ENCODE peak calls at places on chromosomes 4 and X, in six cellular contexts. One of them, this sample, is unnamed.

GRCh38 chr4:45502471-45502870 is 621.4 kb downstream of the GABRG1 start:
- DNase-seq in HepG2: no peak
- DNase-seq in K562: no peak
- DNase-seq in H1: no peak
- DNase-seq in GM12878: no peak
- DNase-seq in HCT116: no peak
- DNase-seq in this sample: no peak

GRCh38 chrX:18594079-18594478 is 77.8 kb downstream of the RS1 start:
- DNase-seq in H1: no peak
- DNase-seq in HepG2: no peak
- DNase-seq in GM12878: no peak
- DNase-seq in K562: no peak
- DNase-seq in HCT116: no peak
- DNase-seq in this sample: no peak

GRCh38 chrX:100647739-100648138 is 3.7 kb downstream of the SRPX2 start:
- DNase-seq in K562: no peak
- DNase-seq in HepG2: peak
- DNase-seq in H1: no peak
- DNase-seq in GM12878: no peak
- DNase-seq in HCT116: no peak
- DNase-seq in this sample: no peak

GRCh38 chrX:54808109-54808604 is 612 bp downstream of the MAGED2 start:
- DNase-seq in HepG2: peak
- DNase-seq in H1: no peak
- DNase-seq in GM12878: no peak
- DNase-seq in K562: peak
- DNase-seq in HCT116: peak
- DNase-seq in this sample: peak

GRCh38 chr4:56184214-56184613 is 203.1 kb downstream of the AASDH start:
- DNase-seq in K562: no peak
- DNase-seq in HCT116: no peak
- DNase-seq in GM12878: no peak
- DNase-seq in H1: no peak
- DNase-seq in HepG2: no peak
- DNase-seq in this sample: no peak

GRCh38 chr4:8909548-8909947 is 37.9 kb upstream of the HMX1 start:
- DNase-seq in HCT116: no peak
- DNase-seq in GM12878: no peak
- DNase-seq in H1: no peak
- DNase-seq in K562: no peak
- DNase-seq in HepG2: no peak
- DNase-seq in this sample: no peak

GRCh38 chr4:2484993-2485392 is 16.1 kb downstream of the RNF4 start:
- DNase-seq in GM12878: peak
- DNase-seq in H1: no peak
- DNase-seq in HepG2: no peak
- DNase-seq in HCT116: no peak
- DNase-seq in K562: no peak
- DNase-seq in this sample: no peak

GRCh38 chr4:154741131-154741530 is 2.7 kb upstream of the LRAT start:
- DNase-seq in HCT116: no peak
- DNase-seq in K562: no peak
- DNase-seq in H1: no peak
- DNase-seq in GM12878: no peak
- DNase-seq in HepG2: no peak
- DNase-seq in this sample: no peak

GRCh38 chr4:19857405-19857804 is 394.3 kb upstream of the SLIT2 start:
- DNase-seq in GM12878: no peak
- DNase-seq in HepG2: no peak
- DNase-seq in HCT116: no peak
- DNase-seq in K562: no peak
- DNase-seq in H1: no peak
- DNase-seq in this sample: no peak

GRCh38 chr4:69617083-69617694 is 22.3 kb downstream of the UGT2A2 start:
- DNase-seq in HepG2: peak
- DNase-seq in K562: peak
- DNase-seq in HCT116: peak
- DNase-seq in H1: no peak
- DNase-seq in GM12878: no peak
- DNase-seq in this sample: peak

GRCh38 chrX:108473979-108474378 is 34.3 kb downstream of the COL4A5 start:
- DNase-seq in K562: no peak
- DNase-seq in H1: no peak
- DNase-seq in GM12878: no peak
- DNase-seq in HepG2: no peak
- DNase-seq in HCT116: no peak
- DNase-seq in this sample: no peak

GRCh38 chr4:68375667-68376559 is 26.0 kb upstream of the YTHDC1 start:
- DNase-seq in HepG2: peak
- DNase-seq in K562: peak
- DNase-seq in GM12878: no peak
- DNase-seq in HCT116: peak
- DNase-seq in H1: no peak
- DNase-seq in this sample: no peak

DNA sequence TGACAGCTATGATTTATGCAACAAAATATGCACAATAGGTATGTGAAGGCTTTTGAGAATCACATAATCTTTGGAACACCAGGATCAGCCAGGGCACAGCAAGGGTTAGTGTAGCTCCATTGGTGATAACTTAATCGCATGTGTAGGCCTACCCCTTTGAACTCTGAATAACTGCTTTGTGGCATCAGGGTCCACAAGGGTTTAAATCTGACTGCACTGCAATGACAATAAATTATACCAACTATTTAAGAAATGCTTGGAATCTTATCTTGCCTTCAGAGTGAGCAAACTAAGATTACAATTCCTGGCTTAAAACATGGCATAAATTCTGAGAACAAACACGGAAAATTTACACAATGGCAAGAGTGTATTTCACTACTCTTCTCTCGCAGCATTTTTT is 245.8 kb downstream of the FBXO8 start:
- DNase-seq in HCT116: no peak
- DNase-seq in HepG2: no peak
- DNase-seq in K562: no peak
- DNase-seq in H1: no peak
- DNase-seq in GM12878: no peak
- DNase-seq in this sample: no peak
- TF ChIP-seq ZNF274 in HCT116: no peak
- TF ChIP-seq ZNF274 in HepG2: no peak
- TF ChIP-seq ZNF274 in K562: no peak
- TF ChIP-seq ZNF274 in H1: no peak
- TF ChIP-seq ZNF274 in GM12878: no peak
- TF ChIP-seq ZNF274 in this sample: no peak

GRCh38 chr4:151784676-151785075 is 23.9 kb upstream of the GATB start:
- DNase-seq in GM12878: no peak
- DNase-seq in H1: no peak
- DNase-seq in HepG2: no peak
- DNase-seq in HCT116: no peak
- DNase-seq in K562: no peak
- DNase-seq in this sample: no peak

GRCh38 chr4:151783867-151784266 is 23.1 kb upstream of the GATB start:
- DNase-seq in H1: no peak
- DNase-seq in K562: no peak
- DNase-seq in HepG2: no peak
- DNase-seq in GM12878: no peak
- DNase-seq in HCT116: no peak
- DNase-seq in this sample: no peak

GRCh38 chr4:151786158-151786495 is 25.3 kb upstream of the GATB start:
- DNase-seq in GM12878: no peak
- DNase-seq in HepG2: no peak
- DNase-seq in H1: no peak
- DNase-seq in HCT116: no peak
- DNase-seq in K562: no peak
- DNase-seq in this sample: no peak

GRCh38 chr4:151788021-151788420 is 27.2 kb upstream of the GATB start:
- DNase-seq in K562: no peak
- DNase-seq in HCT116: no peak
- DNase-seq in H1: no peak
- DNase-seq in GM12878: no peak
- DNase-seq in HepG2: no peak
- DNase-seq in this sample: no peak

DNA sequence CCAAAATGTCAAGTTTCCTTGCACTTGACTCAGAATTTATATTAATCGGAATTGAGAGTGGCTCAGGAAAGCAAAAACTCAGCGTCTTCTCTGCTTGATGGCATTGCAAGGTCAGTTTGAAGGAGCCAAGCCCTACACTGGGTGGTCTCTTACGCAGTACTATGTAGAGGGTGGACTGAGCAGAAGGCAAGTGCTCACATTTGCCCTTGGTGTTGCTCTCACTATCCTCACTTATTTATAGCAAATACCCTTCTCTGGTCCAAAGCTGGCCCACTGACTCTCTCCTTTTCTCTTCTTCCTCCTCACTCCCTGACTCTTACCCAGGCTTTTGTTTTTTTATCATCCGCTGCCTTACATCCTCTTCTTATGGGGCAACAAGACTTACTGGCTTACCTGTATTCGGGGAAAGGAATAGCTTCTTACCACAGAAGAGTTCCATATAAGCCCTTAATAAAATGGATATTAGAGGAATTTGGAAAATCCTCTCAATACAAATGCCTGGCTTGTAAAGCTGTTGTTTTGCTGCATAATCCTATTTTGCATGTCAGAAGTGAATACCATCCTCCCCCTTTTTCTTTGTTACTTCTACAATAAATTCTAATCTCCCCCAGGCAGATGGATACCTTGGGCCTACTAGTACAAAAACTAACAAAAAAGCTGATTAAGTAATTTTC is 24.8 kb upstream of the GATB start:
- DNase-seq in HCT116: no peak
- DNase-seq in HepG2: no peak
- DNase-seq in H1: no peak
- DNase-seq in GM12878: no peak
- DNase-seq in K562: no peak
- DNase-seq in this sample: no peak
- H3K9ac ChIP-seq in HCT116: no peak
- H3K9ac ChIP-seq in HepG2: no peak
- H3K9ac ChIP-seq in H1: no peak
- H3K9ac ChIP-seq in GM12878: no peak
- H3K9ac ChIP-seq in K562: no peak
- H3K9ac ChIP-seq in this sample: no peak

DNA sequence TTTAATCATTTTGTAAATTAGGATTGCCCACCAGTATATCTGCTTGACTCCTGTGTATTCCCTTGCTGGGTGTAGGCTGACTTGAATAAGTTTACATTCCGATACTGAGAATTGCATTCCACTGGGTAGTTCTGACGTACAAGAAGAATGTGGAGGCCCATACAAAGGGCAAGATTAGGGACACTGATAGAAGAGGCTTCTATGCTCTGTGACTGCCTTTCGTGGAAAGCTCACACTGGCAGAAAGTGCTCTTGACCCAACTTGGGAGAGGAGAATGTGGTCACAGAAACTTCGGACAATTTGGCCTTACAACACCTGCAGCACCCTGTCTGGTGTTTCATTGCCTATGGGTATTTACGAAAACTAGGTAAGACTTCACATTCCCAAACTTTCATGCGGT is 126.3 kb downstream of the RAPGEF2 start:
- DNase-seq in GM12878: no peak
- DNase-seq in K562: no peak
- DNase-seq in H1: no peak
- DNase-seq in HepG2: peak
- DNase-seq in HCT116: no peak
- DNase-seq in this sample: no peak
- TF ChIP-seq ZNF274 in GM12878: no peak
- TF ChIP-seq ZNF274 in K562: no peak
- TF ChIP-seq ZNF274 in H1: no peak
- TF ChIP-seq ZNF274 in HepG2: no peak
- TF ChIP-seq ZNF274 in HCT116: no peak
- TF ChIP-seq ZNF274 in this sample: no peak

GRCh38 chrX:22689290-22689689 is 310.5 kb upstream of the DDX53 start:
- DNase-seq in GM12878: no peak
- DNase-seq in HepG2: no peak
- DNase-seq in H1: peak
- DNase-seq in HCT116: no peak
- DNase-seq in K562: no peak
- DNase-seq in this sample: peak
- H3K9ac ChIP-seq in GM12878: no peak
- H3K9ac ChIP-seq in HepG2: no peak
- H3K9ac ChIP-seq in H1: no peak
- H3K9ac ChIP-seq in HCT116: no peak
- H3K9ac ChIP-seq in K562: no peak
- H3K9ac ChIP-seq in this sample: no peak

GRCh38 chrX:104347860-104348259 is 93.1 kb upstream of the ESX1 start:
- DNase-seq in HepG2: no peak
- DNase-seq in HCT116: no peak
- DNase-seq in GM12878: no peak
- DNase-seq in K562: no peak
- DNase-seq in H1: no peak
- DNase-seq in this sample: no peak

DNA sequence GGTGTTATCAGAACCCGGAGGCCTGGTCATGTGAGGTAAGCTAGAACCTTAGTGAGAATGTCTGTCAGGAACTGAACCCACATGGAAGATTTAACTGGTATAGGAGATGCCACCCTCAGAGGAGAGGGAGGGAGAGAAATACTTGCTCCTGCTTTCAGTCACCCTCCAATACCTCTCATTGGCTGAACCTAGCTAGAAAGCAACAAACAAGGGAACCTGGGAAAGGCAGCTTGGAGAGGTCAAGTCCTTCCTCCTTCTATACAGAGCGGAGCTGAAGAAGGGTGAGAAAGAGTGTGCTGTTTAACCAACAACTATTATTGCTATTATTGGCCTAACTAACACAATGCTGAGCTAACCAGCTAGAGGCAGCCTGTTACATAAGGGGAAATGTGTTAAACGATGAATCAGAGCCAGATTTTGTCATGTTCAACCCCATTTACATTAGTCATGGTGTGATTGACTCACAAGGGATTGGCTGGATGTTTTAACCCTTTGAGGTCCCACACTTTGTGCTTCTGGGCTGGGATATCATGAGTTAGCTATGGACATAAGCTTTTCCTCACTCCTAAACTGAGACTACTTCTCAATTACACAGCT is 96.5 kb upstream of the ESX1 start:
- DNase-seq in HepG2: no peak
- DNase-seq in H1: no peak
- DNase-seq in HCT116: peak
- DNase-seq in GM12878: no peak
- DNase-seq in K562: no peak
- DNase-seq in this sample: no peak
- TF ChIP-seq ZNF274 in HepG2: no peak
- TF ChIP-seq ZNF274 in H1: no peak
- TF ChIP-seq ZNF274 in HCT116: no peak
- TF ChIP-seq ZNF274 in GM12878: no peak
- TF ChIP-seq ZNF274 in K562: no peak
- TF ChIP-seq ZNF274 in this sample: no peak

GRCh38 chr4:108900018-108900417 is 137.2 kb upstream of the ETNPPL start:
- DNase-seq in HCT116: no peak
- DNase-seq in GM12878: no peak
- DNase-seq in H1: no peak
- DNase-seq in K562: no peak
- DNase-seq in HepG2: no peak
- DNase-seq in this sample: peak
- H3K9ac ChIP-seq in HCT116: no peak
- H3K9ac ChIP-seq in GM12878: no peak
- H3K9ac ChIP-seq in H1: no peak
- H3K9ac ChIP-seq in K562: no peak
- H3K9ac ChIP-seq in HepG2: no peak
- H3K9ac ChIP-seq in this sample: no peak

GRCh38 chrX:22740836-22741235 is 258.9 kb upstream of the DDX53 start:
- DNase-seq in HCT116: no peak
- DNase-seq in H1: no peak
- DNase-seq in K562: no peak
- DNase-seq in HepG2: no peak
- DNase-seq in GM12878: no peak
- DNase-seq in this sample: no peak
- TF ChIP-seq ZNF274 in HCT116: no peak
- TF ChIP-seq ZNF274 in H1: no peak
- TF ChIP-seq ZNF274 in K562: no peak
- TF ChIP-seq ZNF274 in HepG2: no peak
- TF ChIP-seq ZNF274 in GM12878: no peak
- TF ChIP-seq ZNF274 in this sample: no peak

This sample was measured in NT2/D1.